ENCODE peak calls at places on chromosomes 3 and 15, in six cellular contexts. Y is adrenal gland; J is CD8-positive, alpha-beta T cell; I is left ventricle myocardium inferior; X is heart right ventricle; W is AG04450. L is an unnamed sample.

GRCh38 chr3:32495085-32495484 is 7.6 kb downstream of the CMTM6 start:
- DNase-seq in Y (no peak), J (no peak), I (no peak), X (no peak), W (no peak), L (no peak)

GRCh38 chr15:93037341-93038063 is 51.5 kb downstream of the RGMA start:
- DNase-seq in Y (no peak), J (no peak), I (peak; percentile 69), X (peak; percentile 67), W (no peak), L (peak; percentile 42)

GRCh38 chr3:120438971-120439370 is 11.8 kb downstream of the FSTL1 start:
- DNase-seq in Y (peak; percentile 71), J (no peak), I (peak; percentile 57), X (peak; percentile 83), W (peak; percentile 71), L (no peak)

GRCh38 chr3:190435618-190436017 is 14.1 kb downstream of the TMEM207 start:
- DNase-seq in Y (no peak), J (no peak), I (no peak), X (no peak), W (no peak), L (no peak)

GRCh38 chr3:122577409-122578028 is at the start of gene PARP15:
- DNase-seq in Y (no peak), J (peak; percentile 77), I (no peak), X (peak; percentile 13), W (no peak), L (no peak)

GRCh38 chr3:105394177-105394576 is 27.5 kb downstream of the ALCAM start:
- DNase-seq in Y (no peak), J (no peak), I (no peak), X (no peak), W (no peak), L (no peak)

GRCh38 chr3:39272191-39272590 is 7.6 kb downstream of the CX3CR1 start:
- DNase-seq in Y (no peak), J (no peak), I (no peak), X (no peak), W (no peak), L (no peak)

GRCh38 chr3:101888653-101889052 is 39.3 kb downstream of the NFKBIZ start:
- DNase-seq in Y (no peak), J (no peak), I (no peak), X (no peak), W (no peak), L (no peak)

GRCh38 chr3:4993276-4994143 is 14.3 kb downstream of the BHLHE40 start:
- DNase-seq in Y (no peak), J (peak; percentile 9), I (no peak), X (no peak), W (no peak), L (no peak)

GRCh38 chr3:40504636-40505430 is 1.0 kb upstream of the ZNF620 start:
- DNase-seq in Y (peak; percentile 85), J (no peak), I (no peak), X (no peak), W (peak; percentile 82), L (no peak)

GRCh38 chr3:3675186-3675585 is 124.0 kb upstream of the LRRN1 start:
- DNase-seq in Y (no peak), J (no peak), I (no peak), X (no peak), W (no peak), L (no peak)

GRCh38 chr15:29668120-29668602 is 154.1 kb downstream of the TJP1 start:
- DNase-seq in Y (peak; percentile 86), J (no peak), I (no peak), X (peak; percentile 74), W (peak; percentile 63), L (peak; percentile 26)

GRCh38 chr15:90483640-90484039 is 46.1 kb upstream of the CRTC3 start:
- DNase-seq in Y (no peak), J (no peak), I (no peak), X (no peak), W (no peak), L (no peak)

GRCh38 chr15:62931650-62932049 is 110.9 kb upstream of the TPM1 start:
- DNase-seq in Y (no peak), J (no peak), I (no peak), X (no peak), W (no peak), L (no peak)

GRCh38 chr3:122961146-122961545 is 66.4 kb downstream of the SEMA5B start:
- DNase-seq in Y (no peak), J (no peak), I (no peak), X (no peak), W (no peak), L (no peak)

GRCh38 chr3:29978036-29978435 is 628.4 kb upstream of the TGFBR2 start:
- DNase-seq in Y (no peak), J (no peak), I (no peak), X (no peak), W (no peak), L (no peak)

GRCh38 chr3:134074790-134075567 is 45.3 kb upstream of the SLCO2A1 start:
- DNase-seq in Y (no peak), J (peak; percentile 35), I (no peak), X (peak; percentile 3), W (no peak), L (no peak)

GRCh38 chr15:79122943-79123342 is 32.4 kb upstream of the RASGRF1 start:
- DNase-seq in Y (no peak), J (no peak), I (no peak), X (no peak), W (no peak), L (no peak)

GRCh38 chr3:142904639-142905441 is 16.0 kb upstream of the PCOLCE2 start:
- DNase-seq in Y (no peak), J (no peak), I (no peak), X (no peak), W (no peak), L (no peak)

GRCh38 chr3:110021659-110022058 is 684.3 kb upstream of the DPPA4 start:
- DNase-seq in Y (no peak), J (no peak), I (no peak), X (no peak), W (no peak), L (no peak)

GRCh38 chr3:110016235-110016634 is 678.9 kb upstream of the DPPA4 start:
- DNase-seq in Y (no peak), J (no peak), I (no peak), X (no peak), W (no peak), L (no peak)

GRCh38 chr3:110015231-110015963 is 678.1 kb upstream of the DPPA4 start:
- DNase-seq in Y (no peak), J (no peak), I (no peak), X (no peak), W (no peak), L (no peak)

DNA sequence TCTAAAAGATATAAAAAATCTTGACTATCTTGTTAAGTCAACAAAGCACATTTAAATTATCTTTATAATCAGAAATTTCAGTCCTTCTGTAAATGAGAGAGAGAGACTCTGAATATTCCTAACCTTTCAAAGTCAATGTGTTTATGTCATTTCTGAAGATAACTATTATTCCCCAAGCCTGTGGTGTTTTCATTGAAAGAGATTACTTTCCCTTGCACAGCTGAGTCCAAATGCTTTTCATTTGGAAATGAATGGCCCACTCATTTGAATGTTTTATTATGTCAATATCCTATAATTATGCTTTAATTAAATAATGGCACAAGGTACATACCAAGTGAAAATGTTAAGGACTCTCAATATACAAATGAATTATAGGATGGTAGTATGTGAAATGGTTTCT is 680.0 kb upstream of the DPPA4 start:
- DNase-seq in Y (no peak), J (no peak), I (no peak), X (no peak), W (no peak), L (no peak)
- H3K27ac ChIP-seq in Y (no peak overlapping the region), J (no peak overlapping the region), I (no peak overlapping the region), X (no peak overlapping the region), W (no peak overlapping the region), L (no peak overlapping the region)

GRCh38 chr15:94359716-94360115 is 128.4 kb downstream of the MCTP2 start:
- DNase-seq in Y (no peak), J (no peak), I (no peak), X (no peak), W (no peak), L (no peak)

GRCh38 chr15:94363382-94363781 is 132.0 kb downstream of the MCTP2 start:
- DNase-seq in Y (no peak), J (no peak), I (no peak), X (no peak), W (no peak), L (no peak)

GRCh38 chr15:94360251-94360671 is 128.9 kb downstream of the MCTP2 start:
- DNase-seq in Y (no peak), J (no peak), I (no peak), X (no peak), W (no peak), L (no peak)
- H3K27ac ChIP-seq in Y (no peak overlapping the region), J (no peak overlapping the region), I (no peak overlapping the region), X (no peak overlapping the region), W (no peak overlapping the region), L (no peak overlapping the region)

GRCh38 chr15:66484539-66485112 is 12.9 kb downstream of the SNAPC5 start:
- DNase-seq in Y (no peak), J (no peak), I (no peak), X (no peak), W (no peak), L (no peak)

GRCh38 chr15:66481107-66481856 is 16.3 kb downstream of the SNAPC5 start:
- DNase-seq in Y (no peak), J (no peak), I (no peak), X (no peak), W (no peak), L (no peak)

GRCh38 chr15:66480267-66480666 is 17.3 kb downstream of the SNAPC5 start:
- DNase-seq in Y (no peak), J (no peak), I (no peak), X (no peak), W (no peak), L (no peak)

GRCh38 chr15:66482539-66482938 is 15.0 kb downstream of the SNAPC5 start:
- DNase-seq in Y (no peak), J (no peak), I (no peak), X (no peak), W (no peak), L (no peak)

GRCh38 chr15:66483131-66483566 is 14.4 kb downstream of the SNAPC5 start:
- DNase-seq in Y (no peak), J (no peak), I (no peak), X (no peak), W (no peak), L (no peak)
- H3K27ac ChIP-seq in Y (no peak overlapping the region), J (no peak overlapping the region), I (no peak overlapping the region), X (no peak overlapping the region), W (no peak overlapping the region), L (no peak overlapping the region)

DNA sequence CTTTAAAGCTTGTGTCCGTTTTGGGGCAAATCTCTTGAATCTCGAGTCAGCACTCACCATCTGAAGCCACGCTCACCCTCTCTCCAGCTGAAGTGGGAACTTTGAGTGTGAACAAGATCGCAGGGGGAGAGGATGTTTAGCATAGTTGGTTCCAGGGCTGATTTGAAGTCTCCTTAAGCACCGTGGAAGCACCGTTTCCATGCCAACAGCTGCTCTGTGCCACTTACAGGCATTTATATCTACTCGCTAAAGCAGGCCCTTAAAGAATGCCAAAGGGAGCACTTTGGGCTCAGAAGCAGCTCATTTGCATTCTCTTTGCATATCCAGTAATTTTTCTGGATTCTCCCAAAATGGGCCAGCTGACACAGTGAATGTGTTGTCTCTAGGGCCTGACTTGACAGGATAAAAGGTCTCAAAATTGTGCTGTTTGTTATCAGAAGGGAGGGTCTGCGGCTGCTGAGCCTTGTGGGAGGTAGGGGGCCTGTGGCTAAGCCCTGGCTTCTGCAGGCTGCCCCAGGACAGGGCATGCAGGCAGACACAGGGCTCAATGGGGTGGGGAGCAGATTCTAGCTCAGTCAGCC is 138.6 kb downstream of the FBLN2 start:
- DNase-seq in Y (no peak), J (no peak), I (no peak), X (no peak), W (no peak), L (no peak)
- H3K27ac ChIP-seq in Y (no peak overlapping the region), J (no peak overlapping the region), I (no peak overlapping the region), X (no peak overlapping the region), W (no peak overlapping the region), L (peak overlapping the region; percentile 90)

GRCh38 chr15:80580536-80581260 is 114.4 kb upstream of the ABHD17C start:
- DNase-seq in Y (no peak), J (no peak), I (no peak), X (no peak), W (no peak), L (no peak)
- H3K27ac ChIP-seq in Y (no peak overlapping the region), J (no peak overlapping the region), I (no peak overlapping the region), X (no peak overlapping the region), W (peak overlapping the region; percentile 21), L (peak overlapping the region; percentile 36)